ENCODE peak calls at places on chromosome 9, in four cellular contexts. T, H, S and M are unnamed samples.
A peak's percentile ranks its signal among the peaks of the same experiment; 100 is the strongest.

GRCh38 chr9:79569814-79570448 is 1.8 kb upstream of the TLE4 start:
- DNase-seq in T (no peak), H (no peak), S (no peak), M (no peak)

GRCh38 chr9:13744233-13744954 is 464.9 kb upstream of the MPDZ start:
- DNase-seq in T (no peak), H (peak; percentile 49), S (no peak), M (no peak)

GRCh38 chr9:110835404-110835803 is 166.8 kb downstream of the MUSK start:
- DNase-seq in T (no peak), H (no peak), S (no peak), M (no peak)

GRCh38 chr9:131889437-131890244 is 149.8 kb upstream of the RAPGEF1 start:
- DNase-seq in T (no peak), H (peak; percentile 74), S (no peak), M (no peak)

GRCh38 chr9:32704343-32704742 is 68.9 kb upstream of the TAF1L start:
- DNase-seq in T (peak; percentile 20), H (no peak), S (no peak), M (no peak)

GRCh38 chr9:87567047-87567446 is 69.4 kb downstream of the DAPK1 start:
- DNase-seq in T (no peak), H (peak; percentile 74), S (no peak), M (no peak)

GRCh38 chr9:92745236-92745790 is 19.3 kb downstream of the BICD2 start:
- DNase-seq in T (no peak), H (no peak), S (no peak), M (no peak)

GRCh38 chr9:22913026-22913425 is 466.4 kb downstream of the DMRTA1 start:
- DNase-seq in T (no peak), H (no peak), S (no peak), M (no peak)

GRCh38 chr9:135702002-135702721 is at the start of gene KCNT1:
- DNase-seq in T (peak; percentile 83), H (peak; percentile 99), S (peak; percentile 96), M (peak; percentile 92)

DNA sequence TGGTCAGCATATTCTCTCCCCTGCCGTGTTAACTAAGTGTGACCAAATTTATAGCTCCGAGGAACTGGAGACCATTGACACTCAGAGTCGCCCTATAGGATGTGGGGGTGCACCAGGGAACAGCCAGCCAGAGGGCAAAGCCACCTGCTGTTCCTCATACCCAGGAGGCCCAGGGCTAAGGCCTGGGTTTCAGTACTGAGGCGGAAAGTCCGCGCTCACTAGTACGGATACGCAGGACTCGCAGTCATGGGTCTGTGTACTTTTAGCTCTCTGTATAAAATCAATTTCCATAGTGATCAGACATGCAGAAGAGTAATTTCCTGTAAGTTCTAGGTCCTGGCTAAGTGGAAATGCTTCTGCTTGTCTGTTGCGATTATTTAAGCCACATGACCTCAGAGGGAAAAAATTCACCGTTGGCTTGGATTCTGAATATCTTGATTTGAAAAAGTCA is 247.0 kb downstream of the AOPEP start:
- DNase-seq in T (no peak), H (no peak), S (no peak), M (no peak)
- TF ChIP-seq TEAD4 in T (no peak), H (peak; percentile 27), S (no peak), M (no peak)

GRCh38 chr9:128259156-128259555 is 16.7 kb downstream of the GOLGA2 start:
- DNase-seq in T (peak; percentile 64), H (no peak), S (peak; percentile 69), M (no peak)

GRCh38 chr9:128265348-128265847 is 10.4 kb downstream of the GOLGA2 start:
- DNase-seq in T (no peak), H (no peak), S (no peak), M (no peak)

GRCh38 chr9:128260340-128260739 is 15.5 kb downstream of the GOLGA2 start:
- DNase-seq in T (no peak), H (no peak), S (no peak), M (no peak)

GRCh38 chr9:128266868-128267590 is 8.8 kb downstream of the GOLGA2 start:
- DNase-seq in T (no peak), H (no peak), S (no peak), M (no peak)

DNA sequence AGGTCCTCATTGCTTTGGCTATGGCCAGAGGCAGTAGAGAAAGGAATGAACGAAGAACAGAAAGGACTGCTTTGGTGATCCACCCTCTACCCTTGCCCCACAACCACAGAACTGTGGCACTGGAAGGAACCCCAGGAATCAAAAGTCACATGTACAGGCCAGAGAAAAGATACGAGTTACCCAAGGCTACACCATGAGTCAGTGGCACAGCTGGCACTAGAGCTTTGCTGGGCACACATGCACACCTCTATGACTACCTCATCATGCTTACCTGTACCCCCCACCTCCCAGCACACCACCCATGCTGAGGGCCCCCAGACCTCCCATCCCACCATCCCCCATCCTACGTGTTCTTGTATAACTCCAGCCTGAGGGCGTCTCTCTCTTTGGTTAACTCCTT is 13.1 kb downstream of the GOLGA2 start:
- DNase-seq in T (no peak), H (no peak), S (no peak), M (no peak)
- TF ChIP-seq TEAD4 in T (no peak), H (no peak), S (no peak), M (no peak)

GRCh38 chr9:128917151-128917849 is 3.5 kb upstream of the PHYHD1 start:
- DNase-seq in T (no peak), H (no peak), S (no peak), M (no peak)
- TF ChIP-seq TEAD4 in T (no peak), H (no peak), S (no peak), M (no peak)

GRCh38 chr9:102941868-102942267 is 53.3 kb upstream of the CYLC2 start:
- DNase-seq in T (no peak), H (no peak), S (no peak), M (no peak)
- TF ChIP-seq TEAD4 in T (no peak), H (no peak), S (no peak), M (no peak)